ENCODE peak calls at places on chromosome 15, in ten cellular contexts. P is upper lobe of left lung, G is AG10803, K is thoracic aorta, W is BE2C, S is mesenchymal stem cell, F is choroid plexus epithelial cell, V is esophagus muscularis mucosa, Y is lung, A is GM12865. T is an unnamed sample.

GRCh38 chr15:65154720-65155119 is 21.1 kb upstream of the PDCD7 start:
- DNase-seq in P (no peak), G (no peak), K (no peak), W (no peak), S (no peak), F (no peak), V (no peak), Y (no peak), A (no peak), T (no peak)

GRCh38 chr15:80160570-80161156 is 7.9 kb downstream of the FAH start:
- DNase-seq in P (peak; percentile 94), G (peak; percentile 92), K (no peak), W (no peak), S (peak; percentile 96), F (peak; percentile 96), V (no peak), Y (peak; percentile 85), A (peak; percentile 71), T (peak; percentile 97)

GRCh38 chr15:89195836-89196235 is 25.5 kb downstream of the RLBP1 start:
- DNase-seq in P (no peak), G (no peak), K (no peak), W (no peak), S (no peak), F (peak; percentile 17), V (no peak), Y (no peak), A (no peak), T (peak; percentile 96)

GRCh38 chr15:40790723-40791122 is 16.2 kb upstream of the ZFYVE19 start:
- DNase-seq in P (no peak), G (no peak), K (no peak), W (no peak), S (peak; percentile 29), F (peak; percentile 49), V (no peak), Y (no peak), A (no peak), T (peak; percentile 27)

GRCh38 chr15:65069779-65070546 is 2.2 kb upstream of the RASL12 start:
- DNase-seq in P (no peak), G (no peak), K (no peak), W (no peak), S (no peak), F (no peak), V (no peak), Y (no peak), A (no peak), T (no peak)

GRCh38 chr15:90141646-90142045 is 39.4 kb upstream of the IDH2 start:
- DNase-seq in P (no peak), G (peak; percentile 26), K (no peak), W (no peak), S (peak; percentile 81), F (peak; percentile 38), V (no peak), Y (no peak), A (no peak), T (peak; percentile 59)

GRCh38 chr15:89783111-89783860 is 7.2 kb downstream of the MESP2 start:
- DNase-seq in P (no peak), G (peak; percentile 84), K (no peak), W (peak; percentile 45), S (peak; percentile 27), F (peak; percentile 41), V (no peak), Y (no peak), A (no peak), T (peak; percentile 92)

GRCh38 chr15:59438891-59439290 is 905 bp downstream of the FAM81A start:
- DNase-seq in P (no peak), G (peak; percentile 13), K (no peak), W (no peak), S (peak; percentile 1), F (peak; percentile 10), V (peak; percentile 77), Y (no peak), A (no peak), T (no peak)

GRCh38 chr15:75982468-75982867 is 29.8 kb downstream of the NRG4 start:
- DNase-seq in P (no peak), G (no peak), K (no peak), W (no peak), S (no peak), F (no peak), V (no peak), Y (no peak), A (no peak), T (no peak)

GRCh38 chr15:59131456-59131855 is 26.5 kb downstream of the CCNB2 start:
- DNase-seq in P (no peak), G (no peak), K (no peak), W (no peak), S (no peak), F (no peak), V (no peak), Y (no peak), A (no peak), T (no peak)

GRCh38 chr15:61654918-61655317 is 405.3 kb downstream of the VPS13C start:
- DNase-seq in P (no peak), G (no peak), K (no peak), W (no peak), S (no peak), F (peak; percentile 96), V (peak; percentile 83), Y (no peak), A (no peak), T (no peak)

GRCh38 chr15:36254446-36254845 is 325.0 kb upstream of the CDIN1 start:
- DNase-seq in P (no peak), G (no peak), K (no peak), W (no peak), S (no peak), F (no peak), V (no peak), Y (no peak), A (no peak), T (peak; percentile 30)

GRCh38 chr15:22930782-22931484 is 49.2 kb downstream of the CYFIP1 start:
- DNase-seq in P (no peak), G (peak; percentile 46), K (no peak), W (peak; percentile 34), S (no peak), F (no peak), V (no peak), Y (no peak), A (no peak), T (peak; percentile 29)

GRCh38 chr15:75751901-75752300 is 39.3 kb upstream of the CSPG4 start:
- DNase-seq in P (no peak), G (no peak), K (no peak), W (no peak), S (no peak), F (no peak), V (no peak), Y (no peak), A (no peak), T (no peak)

GRCh38 chr15:55587321-55588069 is 650 bp downstream of the PYGO1 start:
- DNase-seq in P (no peak), G (peak; percentile 36), K (no peak), W (peak; percentile 62), S (peak; percentile 72), F (peak; percentile 51), V (no peak), Y (peak; percentile 50), A (peak; percentile 8), T (peak; percentile 51)

GRCh38 chr15:40857601-40858351 is 13.9 kb downstream of the SPINT1 start:
- DNase-seq in P (peak; percentile 87), G (peak; percentile 44), K (peak; percentile 39), W (peak; percentile 85), S (peak; percentile 71), F (peak; percentile 75), V (peak; percentile 95), Y (peak; percentile 89), A (peak; percentile 74), T (peak; percentile 69)

DNA sequence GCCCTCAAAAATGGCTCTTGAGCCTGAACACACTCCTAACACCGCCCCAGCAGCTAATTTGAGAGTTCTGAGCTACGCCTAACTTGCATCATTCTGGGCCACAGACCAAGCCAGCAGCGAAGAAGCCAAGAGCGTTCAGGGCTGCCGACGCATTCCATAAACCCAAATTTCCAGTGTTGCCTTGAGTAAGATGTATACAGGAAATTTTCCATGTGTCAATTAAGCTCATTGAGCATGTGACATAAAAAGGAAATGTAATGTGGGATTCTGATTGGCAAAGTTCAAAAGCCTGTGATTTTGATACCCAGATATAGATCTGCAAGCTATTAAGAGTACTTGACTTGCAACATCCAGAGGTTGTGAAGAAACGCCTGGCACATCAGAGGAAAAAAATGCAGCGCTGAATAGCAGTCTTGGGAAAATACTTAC is 148.6 kb upstream of the NR2F2 start:
- DNase-seq in P (peak; percentile 35), G (peak; percentile 97), K (peak; percentile 9), W (no peak), S (peak; percentile 67), F (peak; percentile 82), V (no peak), Y (peak; percentile 60), A (no peak), T (peak; percentile 88)
- H3K4me3 ChIP-seq in P (no peak overlapping the region), G (peak overlapping the region; percentile 18), K (peak overlapping the region; percentile 44), W (no peak overlapping the region), S (no peak overlapping the region), F (no peak overlapping the region), V (no peak overlapping the region), Y (no peak overlapping the region), A (no peak overlapping the region), T (no peak overlapping the region)

DNA sequence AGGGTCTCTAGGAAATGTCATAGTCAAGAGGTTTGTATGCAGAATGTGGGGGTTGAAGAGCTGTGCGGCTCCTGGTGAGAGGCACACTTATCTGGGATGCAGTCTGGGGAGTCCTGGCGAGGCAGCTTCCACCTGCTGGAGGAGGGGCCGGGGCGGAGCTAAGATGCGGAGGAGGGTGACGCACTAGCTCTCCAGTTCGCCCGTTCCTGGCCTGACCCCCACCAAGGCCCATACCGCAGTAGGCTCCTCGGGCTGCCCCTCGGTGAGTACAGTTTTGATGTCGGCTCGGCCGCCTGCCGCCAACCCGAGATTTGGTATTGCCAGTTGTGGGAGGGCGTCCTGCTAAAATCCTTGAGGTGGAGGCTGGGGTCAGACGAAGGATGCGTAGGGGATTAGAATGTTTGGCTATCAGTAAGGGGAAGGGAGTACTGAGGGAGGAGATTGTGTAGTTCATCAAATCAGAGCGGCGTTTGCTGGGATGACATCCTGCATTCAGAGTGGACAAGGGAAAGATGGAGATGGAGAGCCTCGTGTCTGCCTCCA is at the start of gene SCG5:
- DNase-seq in P (peak; percentile 38), G (no peak), K (no peak), W (peak; percentile 80), S (no peak), F (peak; percentile 63), V (no peak), Y (no peak), A (no peak), T (peak; percentile 41)
- H3K4me3 ChIP-seq in P (peak within 1 kb of the TSS; percentile 28), G (peak within 1 kb of the TSS; percentile 39), K (peak within 1 kb of the TSS; percentile 39), W (peak within 1 kb of the TSS; percentile 54), S (peak within 1 kb of the TSS; percentile 40), F (peak within 1 kb of the TSS; percentile 62), V (peak within 1 kb of the TSS; percentile 14), Y (no peak within 1 kb of the TSS), A (no peak within 1 kb of the TSS), T (peak within 1 kb of the TSS; percentile 39)

DNA sequence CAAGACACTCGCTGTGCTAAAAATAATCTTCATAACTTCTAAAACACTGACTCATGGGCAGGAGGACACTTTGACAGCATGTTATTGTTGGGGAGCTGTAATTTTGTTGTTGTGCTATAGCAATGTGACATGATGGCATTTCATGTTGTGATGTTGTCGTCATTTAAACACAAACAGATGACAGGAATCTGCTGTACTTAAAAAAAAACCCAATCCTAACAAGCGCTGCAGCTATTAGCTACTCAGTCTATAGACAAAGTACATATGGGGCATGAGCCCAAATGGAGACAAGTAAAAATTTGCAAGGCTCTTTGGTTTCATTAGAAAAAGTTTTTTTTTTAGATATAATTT is 828 bp upstream of the ATOSA start:
- DNase-seq in P (no peak), G (peak; percentile 38), K (no peak), W (no peak), S (peak; percentile 76), F (peak; percentile 33), V (no peak), Y (no peak), A (peak; percentile 9), T (peak; percentile 15)
- H3K4me3 ChIP-seq in P (peak overlapping the region; percentile 67), G (peak overlapping the region; percentile 84), K (peak overlapping the region; percentile 88), W (peak overlapping the region; percentile 85), S (no peak overlapping the region), F (peak overlapping the region; percentile 95), V (peak overlapping the region; percentile 83), Y (no peak overlapping the region), A (peak overlapping the region; percentile 85), T (peak overlapping the region; percentile 76)

GRCh38 chr15:45669422-45669821 is 34.6 kb downstream of the SQOR start:
- DNase-seq in P (no peak), G (no peak), K (no peak), W (no peak), S (no peak), F (no peak), V (no peak), Y (no peak), A (no peak), T (no peak)
- H3K4me3 ChIP-seq in P (no peak overlapping the region), G (no peak overlapping the region), K (no peak overlapping the region), W (no peak overlapping the region), S (no peak overlapping the region), F (no peak overlapping the region), V (no peak overlapping the region), Y (no peak overlapping the region), A (no peak overlapping the region), T (no peak overlapping the region)